ENCODE peak calls at places on chromosome 1, in seven cellular contexts. F is breast epithelium, P is coronary artery, B is A549, L is fibroblast of lung, K is iPS DF 6.9, G is right cardiac atrium. E is an unnamed sample.

GRCh38 chr1:3501856-3502665 is 47.6 kb downstream of the ARHGEF16 start:
- DNase-seq in G (peak), F (peak), K (peak), P (peak), B (peak), L (peak), E (peak)

GRCh38 chr1:226778657-226779058 is 39.6 kb upstream of the ITPKB start:
- DNase-seq in P (no peak), F (no peak), B (no peak), G (no peak), L (peak), K (no peak), E (no peak)

GRCh38 chr1:54800041-54800898 is 853 bp downstream of the TTC22 start:
- DNase-seq in B (no peak), G (no peak), K (no peak), P (no peak), F (no peak), L (no peak), E (no peak)

GRCh38 chr1:235401251-235401650 is 34.0 kb downstream of the TBCE start:
- DNase-seq in G (no peak), K (no peak), L (no peak), F (no peak), B (no peak), P (no peak), E (no peak)

GRCh38 chr1:209246660-209247059 is 336.9 kb upstream of the CAMK1G start:
- DNase-seq in P (no peak), L (no peak), F (no peak), G (no peak), K (no peak), B (peak), E (no peak)

GRCh38 chr1:12356004-12356890 is 126.4 kb downstream of the VPS13D start:
- DNase-seq in K (no peak), L (peak), B (peak), F (no peak), P (no peak), G (no peak), E (no peak)

GRCh38 chr1:56469640-56470371 is 109.6 kb downstream of the PLPP3 start:
- DNase-seq in K (no peak), F (no peak), P (no peak), L (peak), B (no peak), G (no peak), E (no peak)

GRCh38 chr1:223052931-223053330 is 90.1 kb downstream of the TLR5 start:
- DNase-seq in G (no peak), P (no peak), B (no peak), F (no peak), K (no peak), L (no peak), E (no peak)

GRCh38 chr1:180501865-180502360 is 464 bp downstream of the ACBD6 start:
- DNase-seq in P (peak), F (no peak), G (no peak), K (no peak), B (peak), L (no peak), E (peak)

GRCh38 chr1:200176181-200176580 is 148.7 kb downstream of the NR5A2 start:
- DNase-seq in G (no peak), B (no peak), P (no peak), L (no peak), K (no peak), F (no peak), E (no peak)

GRCh38 chr1:240582953-240583352 is 29.0 kb downstream of the GREM2 start:
- DNase-seq in G (no peak), K (no peak), P (no peak), L (no peak), B (no peak), F (no peak), E (no peak)

GRCh38 chr1:55684131-55684650 is 469.0 kb upstream of the USP24 start:
- DNase-seq in B (no peak), P (no peak), F (no peak), K (no peak), G (no peak), L (no peak), E (no peak)

GRCh38 chr1:85224734-85225623 is 24.2 kb upstream of the SYDE2 start:
- DNase-seq in L (peak), K (no peak), F (no peak), G (no peak), P (no peak), B (no peak), E (peak)

GRCh38 chr1:240611619-240612490 is at the start of gene GREM2:
- DNase-seq in F (peak), L (peak), P (no peak), B (peak), G (peak), K (no peak), E (no peak)

GRCh38 chr1:11484321-11484655 is 5.3 kb downstream of the DISP3 start:
- DNase-seq in F (no peak), G (peak), K (no peak), P (no peak), B (no peak), L (no peak), E (no peak)

GRCh38 chr1:241330619-241331327 is 26.2 kb downstream of the RGS7 start:
- DNase-seq in F (no peak), L (no peak), B (no peak), P (no peak), K (no peak), G (no peak), E (no peak)

GRCh38 chr1:55827350-55827749 is 612.2 kb upstream of the USP24 start:
- DNase-seq in P (no peak), F (no peak), L (peak), G (no peak), B (no peak), K (no peak), E (no peak)

GRCh38 chr1:201771466-201771865 is 57.5 kb upstream of the IPO9 start:
- DNase-seq in L (peak), B (no peak), K (no peak), P (no peak), F (no peak), G (no peak), E (no peak)

GRCh38 chr1:95068956-95069710 is 3.6 kb downstream of the ALG14 start:
- DNase-seq in L (no peak), F (no peak), G (no peak), B (no peak), K (no peak), P (no peak), E (no peak)

GRCh38 chr1:209882286-209882685 is 54.5 kb downstream of the UTP25 start:
- DNase-seq in L (no peak), F (no peak), G (no peak), P (no peak), B (no peak), K (no peak), E (no peak)

GRCh38 chr1:165143437-165144065 is 213.0 kb downstream of the LMX1A start:
- DNase-seq in P (no peak), G (no peak), F (no peak), L (no peak), K (no peak), B (no peak), E (peak)

GRCh38 chr1:164765557-164765956 is 206.6 kb downstream of the PBX1 start:
- DNase-seq in K (no peak), P (no peak), G (no peak), B (peak), L (peak), F (no peak), E (no peak)

GRCh38 chr1:35595684-35596083 is 22.6 kb downstream of the TFAP2E start:
- DNase-seq in B (no peak), K (no peak), G (no peak), L (no peak), F (no peak), P (no peak), E (peak)

GRCh38 chr1:230069813-230070212 is 2.8 kb downstream of the GALNT2 start:
- DNase-seq in K (no peak), B (no peak), F (no peak), L (peak), G (no peak), P (no peak), E (no peak)

GRCh38 chr1:150149490-150150453 is at the start of gene PLEKHO1:
- DNase-seq in L (peak), B (peak), G (peak), K (no peak), P (peak), F (peak), E (peak)

GRCh38 chr1:101043776-101044175 is 18.2 kb upstream of the DPH5 start:
- DNase-seq in K (no peak), F (no peak), L (peak), P (no peak), B (no peak), G (no peak), E (no peak)

GRCh38 chr1:156600733-156601121 is 552 bp downstream of the GPATCH4 start:
- DNase-seq in K (no peak), B (no peak), P (no peak), G (no peak), L (peak), F (no peak), E (no peak)

GRCh38 chr1:1110561-1110971 is 5.3 kb downstream of the C1orf159 start:
- DNase-seq in F (no peak), P (no peak), G (peak), K (no peak), B (no peak), L (no peak), E (no peak)

GRCh38 chr1:61428146-61428545 is 296.8 kb downstream of the TM2D1 start:
- DNase-seq in P (no peak), K (no peak), G (no peak), L (no peak), F (no peak), B (no peak), E (no peak)

GRCh38 chr1:70314706-70315304 is 39.7 kb downstream of the ANKRD13C start:
- DNase-seq in L (no peak), G (no peak), F (no peak), P (no peak), K (no peak), B (no peak), E (no peak)

GRCh38 chr1:57704811-57705210 is 281.0 kb upstream of the DAB1 start:
- DNase-seq in L (no peak), B (no peak), P (no peak), G (no peak), F (no peak), K (no peak), E (no peak)

GRCh38 chr1:152486400-152487006 is 24.1 kb upstream of the LCE5A start:
- DNase-seq in P (no peak), F (no peak), G (no peak), K (no peak), L (no peak), B (peak), E (no peak)

GRCh38 chr1:64440423-64440822 is 29.5 kb upstream of the CACHD1 start:
- DNase-seq in B (no peak), F (no peak), K (no peak), P (no peak), L (no peak), G (no peak), E (no peak)

GRCh38 chr1:184463680-184464079 is 76.9 kb downstream of the C1orf21 start:
- DNase-seq in G (no peak), F (no peak), K (no peak), P (no peak), L (no peak), B (no peak), E (no peak)

DNA sequence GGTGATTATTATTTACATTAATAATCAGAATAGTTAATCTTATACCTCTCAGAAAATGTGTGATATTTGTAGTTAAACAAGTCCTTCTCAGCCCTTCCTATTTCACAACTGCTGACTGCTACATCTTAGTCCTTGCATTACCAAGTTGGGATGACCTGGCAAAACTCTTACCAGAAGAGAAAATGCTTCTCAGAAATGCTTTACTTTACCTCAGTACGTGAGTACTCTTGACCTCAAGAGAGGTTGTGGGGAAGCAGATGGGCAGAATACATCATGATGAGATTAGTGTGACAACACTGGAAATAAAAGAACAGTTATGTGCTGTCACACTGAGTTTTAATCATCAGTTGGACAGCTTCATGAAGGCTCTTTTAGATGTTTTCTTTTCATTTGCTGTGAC is 16.2 kb downstream of the CFAP126 start:
- DNase-seq in L (no peak), P (no peak), F (no peak), K (no peak), G (no peak), B (no peak), E (no peak)
- H3K27ac ChIP-seq in L (no peak), P (no peak), F (no peak), K (no peak), G (no peak), B (no peak), E (no peak)

GRCh38 chr1:107966550-107966949 is 1.6 kb upstream of the VAV3 start:
- DNase-seq in G (no peak), K (no peak), P (no peak), F (no peak), B (no peak), L (no peak), E (no peak)

GRCh38 chr1:107965112-107965991 is at the start of gene VAV3:
- DNase-seq in P (peak), B (peak), K (peak), G (peak), L (peak), F (no peak), E (peak)

GRCh38 chr1:107964397-107965111 is 426 bp downstream of the VAV3 start:
- DNase-seq in F (no peak), B (no peak), K (no peak), L (peak), G (peak), P (no peak), E (no peak)

GRCh38 chr1:107963601-107964396 is 1.2 kb downstream of the VAV3 start:
- DNase-seq in P (peak), G (peak), L (peak), K (no peak), B (no peak), F (no peak), E (no peak)

DNA sequence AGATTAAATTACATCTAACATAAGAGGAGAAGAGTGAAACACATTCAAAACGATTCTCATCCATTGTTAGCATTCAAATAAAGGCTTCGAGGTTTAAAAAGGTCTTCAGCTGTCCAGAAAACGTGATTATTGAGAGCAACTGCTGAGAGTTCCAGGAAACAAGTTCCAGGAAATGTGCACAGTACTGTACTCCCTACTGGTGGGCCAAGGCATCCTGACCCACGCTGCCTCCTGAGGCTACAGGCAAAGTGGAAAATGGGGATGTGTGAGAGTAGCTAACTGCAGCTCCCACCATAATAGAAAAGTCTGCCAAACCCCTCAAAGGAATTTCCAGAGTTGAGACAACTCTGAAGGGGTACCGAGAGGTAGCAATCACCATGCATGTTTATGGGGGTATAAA is 2.0 kb downstream of the VAV3 start:
- DNase-seq in G (peak), B (no peak), F (no peak), L (no peak), P (no peak), K (no peak), E (no peak)
- H3K4me3 ChIP-seq in G (peak), B (no peak), F (peak), L (no peak), P (peak), K (no peak), E (peak)

GRCh38 chr1:182604128-182604834 is at the start of gene RGS16:
- DNase-seq in G (peak), P (peak), B (peak), F (peak), K (no peak), L (peak), E (peak)
- H3K27ac ChIP-seq in G (no peak), P (peak), B (peak), F (peak), K (no peak), L (no peak), E (no peak)

DNA sequence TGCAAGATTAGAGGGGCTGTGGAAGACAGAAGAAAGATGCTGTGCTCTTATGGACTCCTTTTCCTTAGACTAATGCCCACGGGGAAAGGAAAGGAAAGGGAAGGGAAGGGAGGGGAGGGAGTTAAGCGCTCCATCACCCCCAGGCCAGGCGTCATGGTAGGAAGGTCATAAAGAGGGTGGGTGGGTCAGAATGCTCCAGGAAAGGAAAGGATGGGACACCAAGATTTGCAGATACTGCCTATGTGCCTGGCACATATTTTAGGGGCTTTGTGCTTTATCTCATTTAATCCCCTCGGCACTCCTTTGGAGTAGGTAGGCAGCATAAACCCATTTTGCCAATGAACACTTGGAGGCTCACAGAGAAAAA is 41.4 kb downstream of the MAB21L3 start:
- DNase-seq in F (no peak), P (no peak), K (no peak), G (no peak), B (no peak), L (no peak), E (no peak)
- H3K4me3 ChIP-seq in F (peak), P (peak), K (peak), G (peak), B (peak), L (peak), E (peak)